ENCODE peak calls at places on chromosomes 4 and X, in seven cellular contexts. One of them, this sample, is unnamed.

GRCh38 chrX:150361070-150361776 is 1.9 kb upstream of the MAMLD1 start:
- DNase-seq in thoracic aorta: no peak
- DNase-seq in GM06990: no peak
- DNase-seq in HCT116: no peak
- DNase-seq in cardiac fibroblast: no peak
- DNase-seq in hepatocyte: peak
- DNase-seq in epithelial cell of esophagus: peak
- DNase-seq in this sample: no peak

GRCh38 chrX:56764153-56764974 is 35.3 kb downstream of the NBDY start:
- DNase-seq in epithelial cell of esophagus: peak
- DNase-seq in GM06990: peak
- DNase-seq in hepatocyte: peak
- DNase-seq in HCT116: peak
- DNase-seq in cardiac fibroblast: peak
- DNase-seq in thoracic aorta: no peak
- DNase-seq in this sample: peak

GRCh38 chr4:187075514-187075913 is 351.9 kb upstream of the FAT1 start:
- DNase-seq in GM06990: no peak
- DNase-seq in cardiac fibroblast: no peak
- DNase-seq in epithelial cell of esophagus: no peak
- DNase-seq in thoracic aorta: no peak
- DNase-seq in HCT116: no peak
- DNase-seq in hepatocyte: no peak
- DNase-seq in this sample: no peak

GRCh38 chr4:41323706-41324105 is 67.0 kb downstream of the UCHL1 start:
- DNase-seq in thoracic aorta: no peak
- DNase-seq in epithelial cell of esophagus: no peak
- DNase-seq in hepatocyte: no peak
- DNase-seq in GM06990: no peak
- DNase-seq in HCT116: no peak
- DNase-seq in cardiac fibroblast: peak
- DNase-seq in this sample: no peak

GRCh38 chr4:23891064-23891421 is 1.2 kb upstream of the PPARGC1A start:
- DNase-seq in hepatocyte: no peak
- DNase-seq in thoracic aorta: no peak
- DNase-seq in GM06990: no peak
- DNase-seq in epithelial cell of esophagus: no peak
- DNase-seq in HCT116: no peak
- DNase-seq in cardiac fibroblast: no peak
- DNase-seq in this sample: no peak

GRCh38 chr4:4986856-4987255 is 32.4 kb downstream of the CYTL1 start:
- DNase-seq in HCT116: no peak
- DNase-seq in hepatocyte: no peak
- DNase-seq in thoracic aorta: no peak
- DNase-seq in epithelial cell of esophagus: no peak
- DNase-seq in GM06990: no peak
- DNase-seq in cardiac fibroblast: no peak
- DNase-seq in this sample: no peak

GRCh38 chr4:62952366-62952765 is 1456.9 kb downstream of the TECRL start:
- DNase-seq in epithelial cell of esophagus: no peak
- DNase-seq in GM06990: no peak
- DNase-seq in thoracic aorta: no peak
- DNase-seq in HCT116: no peak
- DNase-seq in cardiac fibroblast: no peak
- DNase-seq in hepatocyte: no peak
- DNase-seq in this sample: no peak

GRCh38 chr4:73836373-73837269 is at the start of gene CXCL6:
- DNase-seq in HCT116: no peak
- DNase-seq in epithelial cell of esophagus: peak
- DNase-seq in thoracic aorta: no peak
- DNase-seq in GM06990: no peak
- DNase-seq in cardiac fibroblast: peak
- DNase-seq in hepatocyte: peak
- DNase-seq in this sample: no peak

GRCh38 chrX:103792916-103793540 is 16.4 kb downstream of the PLP1 start:
- DNase-seq in GM06990: no peak
- DNase-seq in hepatocyte: no peak
- DNase-seq in HCT116: no peak
- DNase-seq in cardiac fibroblast: peak
- DNase-seq in epithelial cell of esophagus: peak
- DNase-seq in thoracic aorta: no peak
- DNase-seq in this sample: no peak

GRCh38 chr4:144845411-144845810 is 199.5 kb downstream of the HHIP start:
- DNase-seq in hepatocyte: no peak
- DNase-seq in HCT116: no peak
- DNase-seq in epithelial cell of esophagus: no peak
- DNase-seq in GM06990: no peak
- DNase-seq in cardiac fibroblast: no peak
- DNase-seq in thoracic aorta: no peak
- DNase-seq in this sample: no peak

GRCh38 chr4:87005690-87006461 is 71.1 kb downstream of the AFF1 start:
- DNase-seq in thoracic aorta: no peak
- DNase-seq in epithelial cell of esophagus: no peak
- DNase-seq in cardiac fibroblast: no peak
- DNase-seq in HCT116: no peak
- DNase-seq in hepatocyte: no peak
- DNase-seq in GM06990: peak
- DNase-seq in this sample: no peak

GRCh38 chr4:77586953-77587383 is 18.7 kb upstream of the CXCL13 start:
- DNase-seq in epithelial cell of esophagus: peak
- DNase-seq in cardiac fibroblast: peak
- DNase-seq in thoracic aorta: no peak
- DNase-seq in hepatocyte: no peak
- DNase-seq in HCT116: no peak
- DNase-seq in GM06990: peak
- DNase-seq in this sample: peak

GRCh38 chr4:121873604-121874003 is 3.3 kb upstream of the BBS7 start:
- DNase-seq in cardiac fibroblast: no peak
- DNase-seq in thoracic aorta: no peak
- DNase-seq in epithelial cell of esophagus: no peak
- DNase-seq in HCT116: no peak
- DNase-seq in hepatocyte: no peak
- DNase-seq in GM06990: no peak
- DNase-seq in this sample: peak

GRCh38 chr4:38185406-38185805 is 225.2 kb downstream of the PTTG2 start:
- DNase-seq in HCT116: no peak
- DNase-seq in GM06990: no peak
- DNase-seq in thoracic aorta: no peak
- DNase-seq in hepatocyte: no peak
- DNase-seq in cardiac fibroblast: no peak
- DNase-seq in epithelial cell of esophagus: no peak
- DNase-seq in this sample: no peak

GRCh38 chr4:168633071-168633470 is 136.2 kb downstream of the PALLD start:
- DNase-seq in HCT116: no peak
- DNase-seq in cardiac fibroblast: no peak
- DNase-seq in epithelial cell of esophagus: no peak
- DNase-seq in thoracic aorta: no peak
- DNase-seq in GM06990: no peak
- DNase-seq in hepatocyte: no peak
- DNase-seq in this sample: no peak

GRCh38 chr4:168631241-168632151 is 134.6 kb downstream of the PALLD start:
- DNase-seq in HCT116: no peak
- DNase-seq in cardiac fibroblast: peak
- DNase-seq in epithelial cell of esophagus: peak
- DNase-seq in hepatocyte: peak
- DNase-seq in GM06990: peak
- DNase-seq in thoracic aorta: no peak
- DNase-seq in this sample: no peak

GRCh38 chr4:14787894-14788293 is 214.4 kb upstream of the CPEB2 start:
- DNase-seq in GM06990: no peak
- DNase-seq in epithelial cell of esophagus: peak
- DNase-seq in thoracic aorta: no peak
- DNase-seq in hepatocyte: peak
- DNase-seq in cardiac fibroblast: peak
- DNase-seq in HCT116: no peak
- DNase-seq in this sample: no peak

GRCh38 chr4:85737254-85737653 is 262.3 kb downstream of the ARHGAP24 start:
- DNase-seq in hepatocyte: no peak
- DNase-seq in GM06990: no peak
- DNase-seq in epithelial cell of esophagus: no peak
- DNase-seq in cardiac fibroblast: no peak
- DNase-seq in thoracic aorta: no peak
- DNase-seq in HCT116: no peak
- DNase-seq in this sample: no peak

GRCh38 chrX:135543924-135544323 is 23.5 kb downstream of the INTS6L start:
- DNase-seq in cardiac fibroblast: no peak
- DNase-seq in thoracic aorta: no peak
- DNase-seq in HCT116: no peak
- DNase-seq in epithelial cell of esophagus: peak
- DNase-seq in GM06990: no peak
- DNase-seq in hepatocyte: no peak
- DNase-seq in this sample: no peak

GRCh38 chr4:136476773-136477172 is 1055.5 kb downstream of the PCDH18 start:
- DNase-seq in cardiac fibroblast: no peak
- DNase-seq in thoracic aorta: no peak
- DNase-seq in epithelial cell of esophagus: no peak
- DNase-seq in HCT116: no peak
- DNase-seq in GM06990: no peak
- DNase-seq in hepatocyte: no peak
- DNase-seq in this sample: no peak

GRCh38 chr4:154292589-154292988 is 199.0 kb downstream of the DCHS2 start:
- DNase-seq in cardiac fibroblast: no peak
- DNase-seq in HCT116: no peak
- DNase-seq in GM06990: no peak
- DNase-seq in epithelial cell of esophagus: no peak
- DNase-seq in thoracic aorta: no peak
- DNase-seq in hepatocyte: no peak
- DNase-seq in this sample: no peak

GRCh38 chrX:149652232-149652981 is 20.8 kb upstream of the TMEM185A start:
- DNase-seq in epithelial cell of esophagus: no peak
- DNase-seq in thoracic aorta: no peak
- DNase-seq in hepatocyte: no peak
- DNase-seq in cardiac fibroblast: no peak
- DNase-seq in GM06990: no peak
- DNase-seq in HCT116: no peak
- DNase-seq in this sample: no peak

GRCh38 chrX:31331928-31332327 is 260.1 kb upstream of the FTHL17 start:
- DNase-seq in GM06990: no peak
- DNase-seq in hepatocyte: peak
- DNase-seq in cardiac fibroblast: no peak
- DNase-seq in epithelial cell of esophagus: peak
- DNase-seq in HCT116: no peak
- DNase-seq in thoracic aorta: no peak
- DNase-seq in this sample: no peak

GRCh38 chrX:64097891-64098290 is 107.6 kb downstream of the AMER1 start:
- DNase-seq in cardiac fibroblast: no peak
- DNase-seq in epithelial cell of esophagus: no peak
- DNase-seq in thoracic aorta: no peak
- DNase-seq in HCT116: no peak
- DNase-seq in GM06990: no peak
- DNase-seq in hepatocyte: no peak
- DNase-seq in this sample: no peak

GRCh38 chrX:64093761-64094160 is 111.7 kb downstream of the AMER1 start:
- DNase-seq in epithelial cell of esophagus: peak
- DNase-seq in HCT116: no peak
- DNase-seq in GM06990: no peak
- DNase-seq in cardiac fibroblast: peak
- DNase-seq in hepatocyte: no peak
- DNase-seq in thoracic aorta: no peak
- DNase-seq in this sample: no peak
- TF ChIP-seq CTCF in epithelial cell of esophagus: peak
- TF ChIP-seq CTCF in HCT116: peak
- TF ChIP-seq CTCF in GM06990: no peak
- TF ChIP-seq CTCF in cardiac fibroblast: no peak
- TF ChIP-seq CTCF in hepatocyte: peak
- TF ChIP-seq CTCF in thoracic aorta: peak
- TF ChIP-seq CTCF in this sample: peak

DNA sequence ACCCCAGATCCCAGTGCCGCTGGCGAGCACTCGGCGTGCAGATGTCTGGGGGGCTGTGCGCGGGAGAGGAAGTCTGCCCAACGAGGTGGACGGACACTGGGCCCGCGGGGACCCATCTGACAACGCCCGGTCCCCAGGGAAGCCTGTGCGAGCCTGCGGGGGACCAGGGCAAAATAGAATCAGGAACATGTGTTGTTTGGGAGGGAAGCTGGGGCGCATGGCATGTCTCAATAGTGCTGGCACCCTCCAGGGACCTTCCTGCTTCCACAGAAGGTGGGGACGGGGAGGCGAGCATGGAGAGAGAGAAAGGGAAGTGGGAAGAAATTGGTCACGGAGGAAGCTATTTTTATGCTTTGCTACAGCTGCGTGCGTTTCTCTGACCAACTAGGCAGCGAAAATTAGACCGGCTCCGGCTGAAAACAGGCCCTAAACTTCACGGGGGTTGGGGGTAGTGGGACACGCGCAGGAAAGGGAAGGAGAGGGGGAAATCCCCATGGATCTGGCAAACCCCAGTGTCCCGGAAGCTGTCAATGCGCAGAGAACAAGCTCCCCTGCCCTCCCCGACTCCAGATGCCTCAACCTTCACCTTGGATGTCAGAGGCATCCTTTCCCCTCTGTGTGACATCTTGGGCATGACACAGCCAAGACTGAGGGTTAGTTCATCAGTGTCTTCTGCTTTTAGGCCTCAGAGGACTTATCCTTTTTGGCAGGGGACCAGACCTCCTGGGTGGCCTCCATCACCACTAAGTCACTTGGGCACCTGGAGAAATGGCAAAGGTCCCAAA is 169.8 kb upstream of the BCOR start:
- DNase-seq in thoracic aorta: no peak
- DNase-seq in HCT116: no peak
- DNase-seq in GM06990: peak
- DNase-seq in hepatocyte: no peak
- DNase-seq in epithelial cell of esophagus: no peak
- DNase-seq in cardiac fibroblast: no peak
- DNase-seq in this sample: no peak
- H3K4me3 ChIP-seq in thoracic aorta: peak
- H3K4me3 ChIP-seq in HCT116: peak
- H3K4me3 ChIP-seq in GM06990: peak
- H3K4me3 ChIP-seq in hepatocyte: no peak
- H3K4me3 ChIP-seq in epithelial cell of esophagus: peak
- H3K4me3 ChIP-seq in cardiac fibroblast: peak
- H3K4me3 ChIP-seq in this sample: peak

GRCh38 chrX:70096052-70096451 is 33.8 kb downstream of the OTUD6A start:
- DNase-seq in cardiac fibroblast: peak
- DNase-seq in thoracic aorta: no peak
- DNase-seq in HCT116: peak
- DNase-seq in hepatocyte: peak
- DNase-seq in epithelial cell of esophagus: peak
- DNase-seq in GM06990: no peak
- DNase-seq in this sample: no peak
- TF ChIP-seq CTCF in cardiac fibroblast: peak
- TF ChIP-seq CTCF in thoracic aorta: no peak
- TF ChIP-seq CTCF in HCT116: peak
- TF ChIP-seq CTCF in hepatocyte: no peak
- TF ChIP-seq CTCF in epithelial cell of esophagus: peak
- TF ChIP-seq CTCF in GM06990: no peak
- TF ChIP-seq CTCF in this sample: no peak

GRCh38 chr4:152678841-152679240 is 956 bp downstream of the TMEM154 start:
- DNase-seq in epithelial cell of esophagus: peak
- DNase-seq in thoracic aorta: no peak
- DNase-seq in cardiac fibroblast: no peak
- DNase-seq in HCT116: no peak
- DNase-seq in GM06990: no peak
- DNase-seq in hepatocyte: no peak
- DNase-seq in this sample: no peak
- H3K4me3 ChIP-seq in epithelial cell of esophagus: peak
- H3K4me3 ChIP-seq in thoracic aorta: no peak
- H3K4me3 ChIP-seq in cardiac fibroblast: peak
- H3K4me3 ChIP-seq in HCT116: no peak
- H3K4me3 ChIP-seq in GM06990: peak
- H3K4me3 ChIP-seq in hepatocyte: no peak
- H3K4me3 ChIP-seq in this sample: peak